ENCODE peak calls at places on chromosomes 4 and X, in four cellular contexts. Z is GM13977; N is stimulated activated CD4-positive, alpha-beta T cell treated with anti-CD3 and anti-CD28 coated beads, Interleukin-1b, Interleukin-23, amount 100 ng/mL, for 4 hours; A is HFFc6. H is an unnamed sample.

GRCh38 chrX:119502727-119503483 is 34.7 kb downstream of the SLC25A5 start:
- DNase-seq in Z (no peak), N (no peak), A (peak; percentile 47), H (no peak)

GRCh38 chr4:168859888-168860694 is 150.0 kb downstream of the CBR4 start:
- DNase-seq in Z (peak; percentile 38), N (no peak), A (peak; percentile 41), H (no peak)

GRCh38 chrX:69535661-69536060 is 31.5 kb downstream of the NALF2 start:
- DNase-seq in Z (no peak), N (no peak), A (no peak), H (no peak)

GRCh38 chr4:51843309-51844156 is 580 bp downstream of the DCUN1D4 start:
- DNase-seq in Z (peak; percentile 82), N (peak; percentile 51), A (peak; percentile 42), H (peak; percentile 54)

GRCh38 chr4:5747746-5748365 is 36.9 kb downstream of the EVC start:
- DNase-seq in Z (no peak), N (no peak), A (peak; percentile 95), H (no peak)

GRCh38 chr4:12137556-12137955 is 708.9 kb upstream of the HS3ST1 start:
- DNase-seq in Z (no peak), N (no peak), A (no peak), H (no peak)

GRCh38 chr4:55032179-55032578 is 93.2 kb downstream of the KDR start:
- DNase-seq in Z (no peak), N (no peak), A (no peak), H (no peak)

GRCh38 chrX:120781416-120781815 is 94.2 kb downstream of the CT47B1 start:
- DNase-seq in Z (no peak), N (no peak), A (peak; percentile 5), H (no peak)

GRCh38 chrX:40297949-40298539 is 200.3 kb upstream of the BCOR start:
- DNase-seq in Z (no peak), N (no peak), A (no peak), H (no peak)

GRCh38 chrX:47991263-47992092 is 12.3 kb downstream of the ZNF182 start:
- DNase-seq in Z (no peak), N (no peak), A (peak; percentile 48), H (no peak)

GRCh38 chr4:54155936-54156335 is 56.0 kb downstream of the GSX2 start:
- DNase-seq in Z (no peak), N (no peak), A (no peak), H (no peak)

GRCh38 chr4:16685536-16685935 is 212.9 kb downstream of the LDB2 start:
- DNase-seq in Z (no peak), N (no peak), A (peak; percentile 94), H (no peak)

GRCh38 chrX:43551590-43551989 is 104.5 kb upstream of the MAOA start:
- DNase-seq in Z (no peak), N (no peak), A (no peak), H (no peak)

GRCh38 chr4:159070742-159071141 is 32.1 kb upstream of the RAPGEF2 start:
- DNase-seq in Z (no peak), N (no peak), A (peak; percentile 43), H (no peak)

H was measured in activated T-helper 9 cell treated with anti-CD3 and anti-CD28 coated beads, Interleukin-2, amount 50 U/mL, for 16 hours.